ENCODE peak calls at places on chromosomes 7 and 10, in seven cellular contexts. S is astrocyte, C is GM23248, O is left ventricle myocardium inferior, Z is psoas muscle, P is DND-41, X is PC-9. E is an unnamed sample.

GRCh38 chr7:116918744-116919143 is 34.6 kb upstream of the ST7 start:
- DNase-seq in S (no peak), C (no peak), O (no peak), Z (no peak), P (no peak), X (no peak), E (no peak)

GRCh38 chr10:79081353-79082034 is 12.7 kb downstream of the ZMIZ1 start:
- DNase-seq in S (peak; percentile 95), C (peak; percentile 97), O (peak; percentile 55), Z (peak; percentile 82), P (no peak), X (peak; percentile 63), E (no peak)

GRCh38 chr7:44162179-44162578 is 21.0 kb upstream of the MYL7 start:
- DNase-seq in S (no peak), C (no peak), O (no peak), Z (no peak), P (no peak), X (no peak), E (no peak)

GRCh38 chr7:106485919-106486318 is 175.0 kb downstream of the CCDC71L start:
- DNase-seq in S (no peak), C (peak; percentile 25), O (no peak), Z (no peak), P (no peak), X (no peak), E (no peak)

GRCh38 chr7:152435384-152436278 is at the start of gene KMT2C:
- DNase-seq in S (no peak), C (peak; percentile 71), O (peak; percentile 58), Z (peak; percentile 70), P (peak; percentile 62), X (peak; percentile 59), E (no peak)

GRCh38 chr7:55963584-55964168 is 709 bp upstream of the NIPSNAP2 start:
- DNase-seq in S (no peak), C (no peak), O (no peak), Z (no peak), P (no peak), X (no peak), E (no peak)

GRCh38 chr10:98391578-98391991 is 23.4 kb downstream of the PYROXD2 start:
- DNase-seq in S (no peak), C (peak; percentile 73), O (peak; percentile 73), Z (peak; percentile 70), P (no peak), X (no peak), E (no peak)

GRCh38 chr7:121741896-121742295 is 131.1 kb upstream of the PTPRZ1 start:
- DNase-seq in S (peak; percentile 37), C (no peak), O (no peak), Z (no peak), P (no peak), X (no peak), E (no peak)

GRCh38 chr10:107430446-107430845 is 265.9 kb upstream of the SORCS1 start:
- DNase-seq in S (no peak), C (no peak), O (no peak), Z (no peak), P (no peak), X (no peak), E (no peak)

GRCh38 chr7:49639068-49639593 is 134.3 kb upstream of the VWC2 start:
- DNase-seq in S (no peak), C (no peak), O (no peak), Z (no peak), P (no peak), X (no peak), E (no peak)

GRCh38 chr10:117926491-117926890 is 120.2 kb downstream of the RAB11FIP2 start:
- DNase-seq in S (no peak), C (no peak), O (no peak), Z (no peak), P (no peak), X (no peak), E (peak; percentile 3)

GRCh38 chr10:3310016-3310415 is 137.4 kb upstream of the PITRM1 start:
- DNase-seq in S (no peak), C (no peak), O (no peak), Z (no peak), P (no peak), X (no peak), E (no peak)

GRCh38 chr10:57494481-57494880 is 773.2 kb downstream of the IPMK start:
- DNase-seq in S (no peak), C (no peak), O (no peak), Z (no peak), P (no peak), X (no peak), E (no peak)

GRCh38 chr10:22573820-22574569 is 140.4 kb downstream of the PIP4K2A start:
- DNase-seq in S (no peak), C (peak; percentile 59), O (no peak), Z (no peak), P (peak; percentile 19), X (no peak), E (no peak)

GRCh38 chr7:95687759-95688343 is 84.5 kb upstream of the DYNC1I1 start:
- DNase-seq in S (no peak), C (peak; percentile 47), O (no peak), Z (no peak), P (peak; percentile 24), X (peak; percentile 21), E (no peak)

GRCh38 chr7:20217193-20217948 is at the start of gene MACC1:
- DNase-seq in S (no peak), C (no peak), O (no peak), Z (no peak), P (no peak), X (peak; percentile 88), E (no peak)

GRCh38 chr7:30930621-30931020 is 19.0 kb downstream of the AQP1 start:
- DNase-seq in S (no peak), C (no peak), O (peak; percentile 44), Z (no peak), P (no peak), X (no peak), E (no peak)

GRCh38 chr7:156282816-156283215 is 357.8 kb upstream of the RNF32 start:
- DNase-seq in S (no peak), C (no peak), O (no peak), Z (no peak), P (no peak), X (no peak), E (no peak)

GRCh38 chr10:125024496-125025234 is 82.7 kb downstream of the ZRANB1 start:
- DNase-seq in S (no peak), C (no peak), O (no peak), Z (no peak), P (no peak), X (no peak), E (no peak)

GRCh38 chr10:18145652-18146051 is 5.4 kb downstream of the CACNB2 start:
- DNase-seq in S (no peak), C (peak; percentile 73), O (no peak), Z (no peak), P (no peak), X (no peak), E (no peak)

GRCh38 chr7:87356448-87356847 is 11.0 kb downstream of the CROT start:
- DNase-seq in S (no peak), C (no peak), O (no peak), Z (no peak), P (no peak), X (no peak), E (no peak)

GRCh38 chr7:87359366-87359765 is 13.9 kb downstream of the CROT start:
- DNase-seq in S (peak; percentile 89), C (peak; percentile 81), O (no peak), Z (no peak), P (no peak), X (peak; percentile 9), E (no peak)

GRCh38 chr7:87354749-87355148 is 9.3 kb downstream of the CROT start:
- DNase-seq in S (no peak), C (no peak), O (no peak), Z (no peak), P (no peak), X (no peak), E (no peak)
- H3K9me3 ChIP-seq in S (peaks cover 10% of the 10 kb centered on the region), C (no peaks in the 10 kb centered on the region), O (peaks cover 22% of the 10 kb centered on the region), Z (no peaks in the 10 kb centered on the region), P (peaks cover 35% of the 10 kb centered on the region), X (peaks cover 19% of the 10 kb centered on the region), E (peaks cover 12% of the 10 kb centered on the region)

DNA sequence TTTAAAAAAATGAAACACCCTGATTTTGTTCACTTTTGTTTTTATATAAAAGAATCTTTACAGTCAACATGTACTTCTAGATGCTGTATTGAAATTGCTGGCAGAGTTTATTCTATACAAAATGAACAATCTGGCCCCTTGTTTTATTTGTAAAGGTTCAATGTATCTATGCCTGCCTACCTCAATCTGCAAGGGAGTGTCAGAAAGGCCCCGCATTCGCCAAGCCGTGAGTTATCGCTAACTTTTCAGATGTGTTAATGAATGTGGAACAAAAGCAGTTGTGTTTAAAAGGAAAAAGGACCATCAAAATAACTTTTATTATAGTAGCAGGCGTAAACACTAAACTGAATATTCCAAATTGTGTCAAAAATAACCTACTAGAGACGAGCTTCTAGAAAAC is 14.6 kb downstream of the LUC7L2 start:
- DNase-seq in S (no peak), C (no peak), O (no peak), Z (no peak), P (no peak), X (no peak), E (no peak)
- H3K4me3 ChIP-seq in S (no peak overlapping the region), C (no peak overlapping the region), O (no peak overlapping the region), Z (no peak overlapping the region), P (no peak overlapping the region), X (no peak overlapping the region), E (no peak overlapping the region)

GRCh38 chr7:42714361-42714760 is 197.5 kb downstream of the C7orf25 start:
- DNase-seq in S (no peak), C (no peak), O (no peak), Z (no peak), P (no peak), X (no peak), E (no peak)
- H3K9me3 ChIP-seq in S (peaks cover 4% of the 10 kb centered on the region), C (no peaks in the 10 kb centered on the region), O (peaks cover 18% of the 10 kb centered on the region), Z (peaks cover 11% of the 10 kb centered on the region), P (peaks cover 8% of the 10 kb centered on the region), X (peaks cover 2% of the 10 kb centered on the region), E (no peaks in the 10 kb centered on the region)

GRCh38 chr10:104680467-104681401 is 39.6 kb downstream of the SORCS3 start:
- DNase-seq in S (no peak), C (peak; percentile 19), O (no peak), Z (no peak), P (no peak), X (no peak), E (no peak)
- H3K4me3 ChIP-seq in S (peak overlapping the region; percentile 46), C (peak overlapping the region; percentile 49), O (peak overlapping the region; percentile 58), Z (no peak overlapping the region), P (no peak overlapping the region), X (no peak overlapping the region), E (peak overlapping the region; percentile 69)

GRCh38 chr7:157560258-157560654 is 223.5 kb downstream of the DNAJB6 start:
- DNase-seq in S (no peak), C (no peak), O (no peak), Z (no peak), P (no peak), X (no peak), E (no peak)
- H3K9me3 ChIP-seq in S (no peaks in the 10 kb centered on the region), C (no peaks in the 10 kb centered on the region), O (no peaks in the 10 kb centered on the region), Z (no peaks in the 10 kb centered on the region), P (no peaks in the 10 kb centered on the region), X (peaks cover 11% of the 10 kb centered on the region), E (no peaks in the 10 kb centered on the region)

DNA sequence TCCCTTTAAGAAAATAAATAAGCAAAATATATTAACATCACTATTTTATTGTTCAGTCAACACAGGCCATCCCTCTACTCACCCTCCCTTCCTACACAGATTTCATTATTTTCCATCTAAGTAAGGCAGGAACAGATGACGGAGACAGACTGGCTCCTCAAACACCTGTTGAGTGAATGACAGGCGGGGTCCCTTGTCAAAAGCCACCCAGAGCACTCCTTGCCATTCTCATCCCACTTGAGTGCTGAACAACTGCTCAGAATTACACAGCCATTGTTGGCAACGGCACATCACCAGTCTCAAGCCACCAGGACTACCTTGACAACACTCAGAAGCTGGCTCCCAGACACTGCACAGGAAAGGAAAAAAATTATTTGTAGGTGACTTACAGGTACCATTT is 3.3 kb downstream of the GRB10 start:
- DNase-seq in S (no peak), C (no peak), O (no peak), Z (no peak), P (no peak), X (no peak), E (no peak)
- H3K4me3 ChIP-seq in S (no peak overlapping the region), C (no peak overlapping the region), O (no peak overlapping the region), Z (no peak overlapping the region), P (no peak overlapping the region), X (no peak overlapping the region), E (no peak overlapping the region)